ENCODE peak calls at places on chromosomes 13 and 19, in seven cellular contexts. T, P, R, L, C, M and O are unnamed samples.

GRCh38 chr19:53989600-53990533 is 1.6 kb upstream of the CACNG6 start:
- DNase-seq in T (peak; percentile 90), P (peak; percentile 49), R (no peak), L (no peak), C (no peak), M (no peak), O (no peak)

GRCh38 chr13:112809332-112810310 is 119.8 kb downstream of the ATP11A start:
- DNase-seq in T (no peak), P (no peak), R (no peak), L (no peak), C (no peak), M (no peak), O (no peak)

GRCh38 chr13:99392806-99393135 is 85.6 kb upstream of the GPR183 start:
- DNase-seq in T (no peak), P (no peak), R (no peak), L (no peak), C (no peak), M (no peak), O (no peak)

GRCh38 chr13:60392136-60392535 is 4.9 kb upstream of the TDRD3 start:
- DNase-seq in T (no peak), P (no peak), R (no peak), L (no peak), C (no peak), M (no peak), O (no peak)

GRCh38 chr13:93959796-93960533 is 519.5 kb downstream of the DCT start:
- DNase-seq in T (no peak), P (peak; percentile 65), R (peak; percentile 36), L (no peak), C (no peak), M (no peak), O (no peak)

GRCh38 chr13:49436890-49437289 is 7.0 kb downstream of the CAB39L start:
- DNase-seq in T (peak; percentile 86), P (peak; percentile 24), R (peak; percentile 60), L (no peak), C (no peak), M (no peak), O (no peak)

GRCh38 chr19:10654610-10655456 is 687 bp downstream of the ILF3 start:
- DNase-seq in T (peak; percentile 23), P (no peak), R (no peak), L (peak; percentile 55), C (no peak), M (peak; percentile 50), O (peak; percentile 89)

GRCh38 chr13:112145221-112146072 is 78.5 kb downstream of the SOX1 start:
- DNase-seq in T (no peak), P (no peak), R (no peak), L (no peak), C (no peak), M (no peak), O (no peak)

GRCh38 chr19:48558018-48558684 is 6.2 kb downstream of the SULT2B1 start:
- DNase-seq in T (peak; percentile 62), P (peak; percentile 52), R (peak; percentile 68), L (no peak), C (no peak), M (no peak), O (no peak)

GRCh38 chr13:74217816-74218215 is 83.6 kb upstream of the KLF12 start:
- DNase-seq in T (peak; percentile 48), P (peak; percentile 88), R (peak; percentile 82), L (no peak), C (no peak), M (no peak), O (no peak)

GRCh38 chr13:40652588-40652940 is 13.9 kb downstream of the FOXO1 start:
- DNase-seq in T (no peak), P (no peak), R (no peak), L (no peak), C (no peak), M (no peak), O (no peak)

GRCh38 chr19:41225238-41226052 is 6.4 kb downstream of the AXL start:
- DNase-seq in T (peak; percentile 99), P (peak; percentile 100), R (peak; percentile 100), L (no peak), C (peak; percentile 91), M (peak; percentile 35), O (no peak)

GRCh38 chr19:3980353-3981251 is 4.7 kb downstream of the EEF2 start:
- DNase-seq in T (no peak), P (no peak), R (no peak), L (no peak), C (no peak), M (peak; percentile 20), O (no peak)

GRCh38 chr19:3977242-3978143 is 6.6 kb upstream of the DAPK3 start:
- DNase-seq in T (no peak), P (no peak), R (no peak), L (no peak), C (no peak), M (peak; percentile 23), O (no peak)

GRCh38 chr19:3978145-3978544 is 7.1 kb downstream of the EEF2 start:
- DNase-seq in T (no peak), P (no peak), R (no peak), L (no peak), C (no peak), M (no peak), O (no peak)

GRCh38 chr19:3979674-3980352 is 5.5 kb downstream of the EEF2 start:
- DNase-seq in T (no peak), P (no peak), R (no peak), L (no peak), C (no peak), M (peak; percentile 22), O (no peak)

DNA sequence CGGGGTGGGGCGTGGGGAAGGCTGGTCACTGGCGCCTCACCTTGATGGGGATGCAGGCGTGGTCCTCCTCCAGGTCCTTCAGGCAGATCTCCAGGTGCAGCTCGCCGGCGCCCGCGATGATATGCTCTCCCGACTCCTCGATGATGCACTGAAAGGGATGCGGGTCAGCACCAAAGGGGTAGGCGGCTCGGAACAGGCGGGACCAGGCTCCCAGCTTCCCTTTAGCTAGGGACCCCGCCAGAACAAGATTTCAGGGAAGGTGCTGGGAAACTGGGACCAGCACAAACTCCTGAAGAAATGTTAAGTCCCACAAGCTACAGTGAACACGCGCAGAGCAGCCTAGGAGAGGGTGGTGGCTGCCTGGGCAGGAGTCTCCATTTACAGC is 6.0 kb downstream of the EEF2 start:
- DNase-seq in T (no peak), P (no peak), R (no peak), L (no peak), C (no peak), M (peak; percentile 27), O (no peak)
- TF ChIP-seq CTCF in T (no peak), P (no peak), R (no peak), L (no peak), C (no peak), M (no peak), O (no peak)

DNA sequence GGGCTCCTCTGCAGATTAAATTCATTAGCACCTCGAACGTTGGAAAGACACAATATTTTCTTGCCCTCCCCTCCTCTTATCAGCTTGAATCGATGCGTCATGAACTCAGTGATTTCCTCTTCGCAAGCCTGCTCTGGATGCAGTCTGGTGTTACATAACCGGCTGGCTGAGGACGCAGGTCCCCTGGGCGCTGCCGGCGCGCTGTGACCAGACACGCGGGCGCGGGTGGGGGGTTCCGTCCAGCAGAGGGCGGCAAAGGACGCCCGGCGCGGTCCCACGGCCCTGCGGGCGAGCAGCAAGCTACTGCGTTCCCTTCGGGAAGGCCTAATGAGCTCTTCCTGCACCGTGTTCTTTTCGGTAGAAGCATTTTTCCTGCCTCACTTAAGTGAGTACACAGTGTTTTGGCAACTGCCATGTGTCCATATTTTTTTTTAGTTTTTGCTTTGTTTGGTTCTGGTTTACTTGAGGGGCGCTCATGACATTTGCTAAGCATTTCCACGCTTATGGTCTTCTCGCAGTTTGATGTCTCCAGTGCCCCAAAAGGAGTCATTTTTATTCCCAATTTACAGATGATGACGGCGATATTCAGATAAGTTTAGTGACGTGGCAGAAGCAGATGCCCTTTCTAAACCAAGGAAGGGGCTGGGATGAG is 112.2 kb upstream of the MBNL2 start:
- DNase-seq in T (peak; percentile 94), P (peak; percentile 84), R (peak; percentile 85), L (peak; percentile 93), C (peak; percentile 57), M (peak; percentile 80), O (peak; percentile 86)
- TF ChIP-seq CTCF in T (peak; percentile 80), P (peak; percentile 77), R (peak; percentile 97), L (peak; percentile 79), C (peak; percentile 92), M (peak; percentile 93), O (peak; percentile 91)

DNA sequence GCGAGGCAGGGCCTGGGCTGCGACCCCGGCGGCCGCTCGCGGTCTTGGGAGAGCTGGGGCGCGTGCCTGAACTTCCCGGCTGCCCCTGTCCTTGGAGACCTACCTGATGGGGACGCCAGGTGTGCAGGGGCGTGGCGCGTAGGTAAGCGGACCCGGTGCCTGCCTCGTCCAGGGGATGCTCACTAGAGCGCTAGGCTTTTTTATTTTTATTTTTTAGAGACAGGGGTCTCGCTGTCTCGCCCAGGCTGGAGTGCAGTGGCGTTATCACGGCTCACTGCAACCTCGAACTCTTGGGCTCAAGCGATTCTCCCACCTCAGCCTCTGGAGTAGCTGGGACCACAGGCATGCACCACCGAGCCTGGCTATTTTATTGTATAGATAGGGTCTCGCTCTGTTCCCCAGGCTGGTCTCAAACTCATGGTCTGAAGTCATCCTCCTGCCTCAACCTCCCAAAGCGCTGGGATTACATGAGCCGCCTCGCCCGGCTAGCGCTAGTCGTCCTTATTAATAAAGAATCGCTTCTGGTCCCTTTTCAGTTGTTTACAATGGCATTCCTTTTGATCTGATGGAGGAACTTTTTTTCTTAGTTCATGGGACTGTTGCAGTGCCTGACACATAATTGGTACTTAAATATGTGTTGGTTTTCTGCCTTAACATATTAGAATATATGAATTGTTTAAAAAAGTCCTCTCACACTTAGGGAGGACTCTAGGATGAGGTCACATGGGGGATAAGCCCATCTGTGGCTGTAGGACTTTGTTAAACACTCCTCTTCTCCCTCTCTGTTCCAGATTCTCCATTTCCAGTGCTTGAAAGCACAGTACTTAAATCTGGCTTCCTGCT is 812 bp downstream of the DPY19L3 start:
- DNase-seq in T (peak; percentile 24), P (no peak), R (no peak), L (no peak), C (no peak), M (no peak), O (no peak)
- TF ChIP-seq CTCF in T (no peak), P (no peak), R (no peak), L (no peak), C (peak; percentile 7), M (no peak), O (no peak)

GRCh38 chr19:1941146-1942077 is at the start of gene CSNK1G2:
- DNase-seq in T (no peak), P (no peak), R (no peak), L (no peak), C (no peak), M (peak; percentile 41), O (no peak)
- TF ChIP-seq CTCF in T (no peak), P (no peak), R (no peak), L (no peak), C (no peak), M (no peak), O (peak; percentile 62)

DNA sequence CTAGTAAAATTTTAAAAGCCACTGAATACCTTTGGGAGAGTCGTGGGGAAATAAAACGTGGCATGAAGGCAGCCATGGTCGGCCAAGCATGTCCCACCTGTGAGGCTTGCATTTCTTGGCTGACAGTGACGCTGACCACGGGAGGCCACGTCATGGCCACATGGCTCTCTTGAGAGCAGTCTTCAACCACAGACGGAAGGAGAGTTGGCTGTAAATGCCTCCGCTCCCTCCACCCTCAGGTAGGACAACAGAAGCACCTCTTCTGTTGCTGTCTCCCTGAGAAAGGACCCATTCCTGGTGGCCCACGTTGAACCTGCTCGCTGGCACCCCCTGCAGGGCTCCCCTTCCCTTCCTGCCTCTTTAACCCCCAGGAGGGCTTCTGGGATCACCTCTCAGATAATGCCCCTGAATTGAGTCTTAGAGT is 10.6 kb upstream of the LRRC25 start:
- DNase-seq in T (no peak), P (no peak), R (no peak), L (peak; percentile 62), C (no peak), M (no peak), O (peak; percentile 83)
- TF ChIP-seq CTCF in T (peak; percentile 47), P (peak; percentile 17), R (peak; percentile 72), L (peak; percentile 50), C (no peak), M (no peak), O (peak; percentile 30)

GRCh38 chr13:33487575-33488243 is 202.2 kb upstream of the STARD13 start:
- DNase-seq in T (peak; percentile 80), P (no peak), R (peak; percentile 51), L (no peak), C (no peak), M (no peak), O (peak; percentile 56)
- TF ChIP-seq CTCF in T (peak; percentile 74), P (no peak), R (peak; percentile 75), L (no peak), C (peak; percentile 27), M (peak; percentile 18), O (peak; percentile 24)